ENCODE peak calls at places on chromosomes 16 and 17, in ten cellular contexts. O is HCEC 1CT; A is stromal cell of bone marrow; V is PC-9; U is iPS DF 19.7; Q is T-cell; N is NCI-H2081; D is activated T-helper 1 cell treated with anti-CD3 and anti-CD28 coated beads, Interleukin-2, amount 50 U/mL, for 16 hours; Z is ACHN; P is prostate gland. W is an unnamed sample.

GRCh38 chr16:57513371-57514102 is 22.8 kb downstream of the CCDC102A start:
- DNase-seq in Q (no peak), A (no peak), Z (peak; percentile 50), O (no peak), P (no peak), V (no peak), D (no peak), U (no peak), N (no peak), W (no peak)

GRCh38 chr17:51000835-51001638 is 119.6 kb downstream of the SPAG9 start:
- DNase-seq in D (no peak), P (peak; percentile 20), O (peak; percentile 67), Q (no peak), V (peak; percentile 62), A (peak; percentile 55), N (peak; percentile 75), Z (peak; percentile 78), U (peak; percentile 9), W (no peak)

GRCh38 chr17:29590261-29590978 is 972 bp upstream of the GIT1 start:
- DNase-seq in U (no peak), O (peak; percentile 66), D (no peak), V (peak; percentile 33), A (no peak), Z (no peak), P (no peak), Q (no peak), N (peak; percentile 32), W (no peak)

GRCh38 chr16:70630960-70631745 is 15.2 kb upstream of the IL34 start:
- DNase-seq in P (no peak), Q (no peak), D (no peak), Z (no peak), N (no peak), O (no peak), A (no peak), V (no peak), U (no peak), W (no peak)

GRCh38 chr16:78395035-78395434 is 295.6 kb downstream of the WWOX start:
- DNase-seq in O (no peak), U (no peak), P (no peak), N (no peak), Q (no peak), A (no peak), V (no peak), Z (no peak), D (no peak), W (no peak)

GRCh38 chr17:41492771-41493170 is 3.1 kb upstream of the KRT36 start:
- DNase-seq in O (no peak), D (no peak), Q (no peak), A (no peak), U (no peak), P (no peak), N (peak; percentile 74), Z (no peak), V (peak; percentile 35), W (no peak)

GRCh38 chr17:36195474-36196098 is 972 bp downstream of the CCL3L1 start:
- DNase-seq in A (no peak), V (no peak), O (no peak), D (no peak), Q (no peak), N (no peak), Z (no peak), P (no peak), U (no peak), W (no peak)

GRCh38 chr16:72400257-72401078 is 228.5 kb upstream of the PMFBP1 start:
- DNase-seq in Z (peak; percentile 68), O (peak; percentile 71), P (peak; percentile 12), Q (no peak), D (no peak), A (peak; percentile 30), U (peak; percentile 40), N (peak; percentile 45), V (peak; percentile 36), W (no peak)

GRCh38 chr16:23469814-23470213 is 16.8 kb upstream of the COG7 start:
- DNase-seq in Q (no peak), O (peak; percentile 6), V (peak; percentile 81), Z (peak; percentile 73), D (no peak), A (no peak), U (no peak), P (peak; percentile 50), N (peak; percentile 19), W (peak; percentile 40)

GRCh38 chr17:41864498-41864836 is 756 bp downstream of the KLHL11 start:
- DNase-seq in Q (no peak), A (no peak), P (no peak), Z (no peak), D (no peak), N (no peak), U (no peak), O (no peak), V (no peak), W (no peak)

GRCh38 chr16:85759631-85760419 is 8.9 kb upstream of the C16orf74 start:
- DNase-seq in Z (peak; percentile 27), N (peak; percentile 18), Q (peak; percentile 26), D (no peak), V (no peak), A (no peak), O (no peak), U (no peak), P (no peak), W (no peak)

GRCh38 chr17:79621151-79621940 is 10.5 kb upstream of the RBFOX3 start:
- DNase-seq in U (no peak), N (no peak), Z (no peak), D (no peak), P (no peak), V (no peak), A (no peak), Q (no peak), O (no peak), W (no peak)

GRCh38 chr16:3587547-3588110 is 10.4 kb upstream of the NLRC3 start:
- DNase-seq in O (no peak), N (no peak), V (no peak), Q (no peak), Z (no peak), P (no peak), U (no peak), A (no peak), D (no peak), W (no peak)

GRCh38 chr16:4272114-4272954 is 489 bp downstream of the TFAP4 start:
- DNase-seq in V (no peak), A (no peak), Z (peak; percentile 39), U (no peak), D (no peak), N (peak; percentile 47), P (peak; percentile 43), Q (no peak), O (peak; percentile 45), W (no peak)

GRCh38 chr16:85543536-85543935 is 69.6 kb upstream of the GSE1 start:
- DNase-seq in U (no peak), Z (no peak), A (no peak), D (no peak), Q (no peak), P (no peak), N (no peak), V (no peak), O (no peak), W (no peak)

GRCh38 chr17:17025621-17026020 is 16.6 kb upstream of the MPRIP start:
- DNase-seq in Q (no peak), U (no peak), V (no peak), D (no peak), A (no peak), P (no peak), O (no peak), Z (no peak), N (no peak), W (no peak)

GRCh38 chr16:28609631-28610594 is at the start of gene SULT1A1:
- DNase-seq in P (no peak), N (no peak), Q (no peak), O (no peak), A (no peak), Z (no peak), D (no peak), U (no peak), V (peak; percentile 85), W (no peak)

GRCh38 chr17:65231662-65232335 is 94.6 kb downstream of the RGS9 start:
- DNase-seq in P (peak; percentile 16), V (peak; percentile 78), A (peak; percentile 84), U (peak; percentile 56), N (peak; percentile 77), O (peak; percentile 92), Z (peak; percentile 87), Q (peak; percentile 9), D (no peak), W (peak; percentile 43)

GRCh38 chr16:4976079-4976478 is 17.9 kb downstream of the SEC14L5 start:
- DNase-seq in Q (no peak), O (no peak), U (no peak), D (no peak), Z (no peak), N (no peak), V (no peak), A (no peak), P (no peak), W (no peak)

GRCh38 chr16:89985219-89985618 is 34.0 kb downstream of the DBNDD1 start:
- DNase-seq in D (no peak), N (no peak), V (no peak), O (no peak), Z (no peak), Q (no peak), A (no peak), U (no peak), P (no peak), W (no peak)

GRCh38 chr16:70703041-70703834 is 17.4 kb upstream of the MTSS2 start:
- DNase-seq in D (no peak), U (no peak), V (no peak), O (peak; percentile 78), A (peak; percentile 79), Q (no peak), N (peak; percentile 31), Z (no peak), P (peak; percentile 88), W (no peak)

GRCh38 chr16:85316321-85316919 is 204.1 kb upstream of the CIBAR2 start:
- DNase-seq in V (no peak), D (no peak), U (no peak), O (peak; percentile 37), Z (peak; percentile 75), P (peak; percentile 50), Q (peak; percentile 32), A (no peak), N (peak; percentile 50), W (no peak)

W was measured in epithelial cell of prostate.